ENCODE peak calls at places on chromosomes 12 and 14, in ten cellular contexts. E is stimulated activated CD8-positive, alpha-beta memory T cell treated with anti-CD3 and anti-CD28 coated beads, Interleukin-4, amount 100 ng/mL, for 24 hours; D is activated T-cell treated with anti-CD3 and anti-CD28 coated beads for 1 hour; R is HEK293T; Z is mesothelial cell of epicardium; L is G401; X is memory B cell; U is cardiac muscle cell; O is heart right ventricle; V is neural progenitor cell. F is an unnamed sample.

GRCh38 chr14:81435578-81436295 is 35.6 kb upstream of the STON2 start:
- DNase-seq in E (no peak), D (no peak), R (peak; percentile 42), Z (no peak), L (peak; percentile 50), X (peak; percentile 10), U (peak; percentile 83), O (peak; percentile 31), V (peak; percentile 88), F (peak; percentile 14)

GRCh38 chr12:10364839-10365681 is 24.8 kb downstream of the KLRK1 start:
- DNase-seq in E (no peak), D (peak; percentile 38), R (peak; percentile 45), Z (no peak), L (peak; percentile 83), X (peak; percentile 56), U (peak; percentile 81), O (peak; percentile 76), V (peak; percentile 45), F (peak; percentile 71)

GRCh38 chr12:20486233-20486632 is 117.9 kb downstream of the PDE3A start:
- DNase-seq in E (no peak), D (no peak), R (no peak), Z (no peak), L (no peak), X (no peak), U (no peak), O (no peak), V (peak; percentile 8), F (no peak)

GRCh38 chr12:47721431-47721973 is 3.8 kb downstream of the ENDOU start:
- DNase-seq in E (no peak), D (no peak), R (no peak), Z (no peak), L (no peak), X (no peak), U (no peak), O (no peak), V (no peak), F (no peak)

GRCh38 chr14:71166434-71166833 is 259.2 kb downstream of the PCNX1 start:
- DNase-seq in E (no peak), D (no peak), R (peak; percentile 55), Z (no peak), L (peak; percentile 25), X (no peak), U (peak; percentile 46), O (no peak), V (peak; percentile 57), F (no peak)

GRCh38 chr12:7144414-7145120 is 14.4 kb downstream of the CLSTN3 start:
- DNase-seq in E (no peak), D (no peak), R (peak; percentile 48), Z (no peak), L (peak; percentile 79), X (peak; percentile 28), U (peak; percentile 31), O (no peak), V (peak; percentile 43), F (no peak)

GRCh38 chr12:10182662-10183061 is 3.8 kb downstream of the TMEM52B start:
- DNase-seq in E (no peak), D (no peak), R (no peak), Z (no peak), L (no peak), X (no peak), U (no peak), O (no peak), V (no peak), F (no peak)

GRCh38 chr14:21647380-21647779 is 6.3 kb upstream of the OR4E2 start:
- DNase-seq in E (no peak), D (no peak), R (no peak), Z (no peak), L (no peak), X (no peak), U (no peak), O (no peak), V (no peak), F (no peak)

GRCh38 chr14:101248840-101249675 is 312.2 kb upstream of the DIO3 start:
- DNase-seq in E (no peak), D (no peak), R (no peak), Z (no peak), L (no peak), X (no peak), U (no peak), O (no peak), V (no peak), F (no peak)

GRCh38 chr12:123171967-123172366 is 21.1 kb upstream of the PITPNM2 start:
- DNase-seq in E (no peak), D (no peak), R (no peak), Z (no peak), L (no peak), X (no peak), U (no peak), O (no peak), V (no peak), F (no peak)

GRCh38 chr12:77995436-77996167 is 164.9 kb downstream of the NAV3 start:
- DNase-seq in E (no peak), D (no peak), R (no peak), Z (no peak), L (no peak), X (no peak), U (no peak), O (no peak), V (no peak), F (no peak)

GRCh38 chr12:32178341-32179010 is 71.8 kb downstream of the BICD1 start:
- DNase-seq in E (no peak), D (no peak), R (no peak), Z (no peak), L (peak; percentile 60), X (no peak), U (no peak), O (no peak), V (no peak), F (no peak)